ENCODE peak calls at places on chromosomes 16 and 17, in four cellular contexts. X is fibroblast of the aortic adventitia; V is CD8-positive, alpha-beta T cell; R is Caco-2. I is an unnamed sample.

GRCh38 chr17:17041018-17041521 is 1.2 kb upstream of the MPRIP start:
- DNase-seq in X (peak), V (no peak), R (peak), I (no peak)

GRCh38 chr16:31355701-31356100 is 725 bp downstream of the ITGAX start:
- DNase-seq in X (no peak), V (no peak), R (no peak), I (no peak)

GRCh38 chr16:3508736-3509135 is 7.9 kb downstream of the CLUAP1 start:
- DNase-seq in X (no peak), V (peak), R (no peak), I (no peak)

GRCh38 chr17:72597354-72598087 is 476.7 kb downstream of the SOX9 start:
- DNase-seq in X (no peak), V (no peak), R (no peak), I (peak)

GRCh38 chr17:81064746-81065475 is 30.0 kb downstream of the BAIAP2 start:
- DNase-seq in X (peak), V (no peak), R (no peak), I (no peak)

GRCh38 chr17:37026534-37026875 is 77.8 kb downstream of the AATF start:
- DNase-seq in X (no peak), V (no peak), R (no peak), I (no peak)

GRCh38 chr17:44432254-44433157 is 43.1 kb upstream of the ITGA2B start:
- DNase-seq in X (no peak), V (no peak), R (no peak), I (no peak)

GRCh38 chr16:65117701-65118448 is 4.0 kb downstream of the CDH11 start:
- DNase-seq in X (peak), V (no peak), R (peak), I (peak)

GRCh38 chr16:19886061-19886792 is 1.6 kb upstream of the GPRC5B start:
- DNase-seq in X (peak), V (peak), R (peak), I (peak)

GRCh38 chr17:2955931-2956582 is 107.3 kb downstream of the OR1D5 start:
- DNase-seq in X (no peak), V (no peak), R (no peak), I (no peak)

GRCh38 chr17:48612854-48613691 is 2.0 kb downstream of the HOXB8 start:
- DNase-seq in X (no peak), V (peak), R (peak), I (no peak)

GRCh38 chr16:57977418-57978069 is 6.6 kb upstream of the CNGB1 start:
- DNase-seq in X (no peak), V (no peak), R (peak), I (no peak)

GRCh38 chr17:47316316-47316715 is 7.4 kb upstream of the EFCAB13 start:
- DNase-seq in X (peak), V (no peak), R (no peak), I (no peak)

GRCh38 chr17:61208301-61209098 is 191.1 kb upstream of the TBX2 start:
- DNase-seq in X (peak), V (no peak), R (no peak), I (no peak)

GRCh38 chr16:51577621-51578303 is 426.7 kb upstream of the SALL1 start:
- DNase-seq in X (no peak), V (no peak), R (no peak), I (no peak)

GRCh38 chr17:46943511-46944393 is 20.8 kb downstream of the GOSR2 start:
- DNase-seq in X (peak), V (no peak), R (no peak), I (no peak)

GRCh38 chr17:58783380-58783779 is 27.7 kb downstream of the PPM1E start:
- DNase-seq in X (peak), V (no peak), R (no peak), I (no peak)

GRCh38 chr17:79960788-79961522 is 74.7 kb downstream of the TBC1D16 start:
- DNase-seq in X (no peak), V (no peak), R (no peak), I (no peak)

GRCh38 chr17:71423871-71424546 is 696.8 kb upstream of the SOX9 start:
- DNase-seq in X (no peak), V (no peak), R (no peak), I (peak)

GRCh38 chr17:13410874-13411273 is 190.9 kb downstream of the HS3ST3A1 start:
- DNase-seq in X (peak), V (no peak), R (no peak), I (no peak)

GRCh38 chr16:87461466-87461975 is 31.3 kb downstream of the ZCCHC14 start:
- DNase-seq in X (peak), V (no peak), R (peak), I (peak)

GRCh38 chr17:41026668-41027471 is at the start of gene KRTAP1-5:
- DNase-seq in X (peak), V (no peak), R (no peak), I (no peak)

GRCh38 chr17:16439867-16440351 is 24.5 kb downstream of the TRPV2 start:
- DNase-seq in X (peak), V (peak), R (no peak), I (peak)

GRCh38 chr16:585351-585750 is 4.5 kb upstream of the RAB40C start:
- DNase-seq in X (no peak), V (no peak), R (no peak), I (no peak)
- TF ChIP-seq CTCF in X (no peak), V (no peak), R (no peak), I (peak)

DNA sequence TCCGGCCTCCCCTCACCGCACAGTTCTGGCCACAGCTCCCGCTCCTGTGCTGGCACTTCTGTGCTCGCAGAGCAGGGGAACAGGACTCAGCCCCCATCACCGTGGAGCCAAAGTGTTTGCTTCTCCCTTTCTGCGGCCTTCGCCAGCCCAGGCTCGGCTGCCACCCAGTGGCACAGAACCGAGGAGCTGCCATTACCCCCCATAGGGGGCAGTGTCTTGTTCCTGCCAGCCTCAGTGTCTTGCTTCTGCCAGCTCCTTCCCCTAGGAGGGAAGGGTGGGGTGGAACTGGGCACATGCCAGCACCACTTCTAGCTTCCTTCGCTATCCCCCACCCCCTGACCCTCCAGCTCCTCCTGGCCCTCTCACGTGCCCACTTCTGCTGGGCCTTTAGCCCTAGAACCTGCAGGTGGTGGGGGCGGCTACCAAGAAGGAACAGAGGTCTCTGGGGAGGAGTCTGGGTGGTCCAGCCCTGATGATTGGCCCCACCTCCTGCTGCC is 645 bp upstream of the ELMO3 start:
- DNase-seq in X (peak), V (no peak), R (no peak), I (no peak)
- TF ChIP-seq CTCF in X (peak), V (no peak), R (peak), I (peak)

GRCh38 chr17:64056269-64057005 is 36.0 kb upstream of the ICAM2 start:
- DNase-seq in X (no peak), V (no peak), R (peak), I (peak)
- TF ChIP-seq CTCF in X (no peak), V (no peak), R (no peak), I (peak)

GRCh38 chr17:60139438-60140285 is 10.1 kb upstream of the CA4 start:
- DNase-seq in X (peak), V (peak), R (peak), I (peak)
- TF ChIP-seq CTCF in X (peak), V (peak), R (peak), I (peak)

DNA sequence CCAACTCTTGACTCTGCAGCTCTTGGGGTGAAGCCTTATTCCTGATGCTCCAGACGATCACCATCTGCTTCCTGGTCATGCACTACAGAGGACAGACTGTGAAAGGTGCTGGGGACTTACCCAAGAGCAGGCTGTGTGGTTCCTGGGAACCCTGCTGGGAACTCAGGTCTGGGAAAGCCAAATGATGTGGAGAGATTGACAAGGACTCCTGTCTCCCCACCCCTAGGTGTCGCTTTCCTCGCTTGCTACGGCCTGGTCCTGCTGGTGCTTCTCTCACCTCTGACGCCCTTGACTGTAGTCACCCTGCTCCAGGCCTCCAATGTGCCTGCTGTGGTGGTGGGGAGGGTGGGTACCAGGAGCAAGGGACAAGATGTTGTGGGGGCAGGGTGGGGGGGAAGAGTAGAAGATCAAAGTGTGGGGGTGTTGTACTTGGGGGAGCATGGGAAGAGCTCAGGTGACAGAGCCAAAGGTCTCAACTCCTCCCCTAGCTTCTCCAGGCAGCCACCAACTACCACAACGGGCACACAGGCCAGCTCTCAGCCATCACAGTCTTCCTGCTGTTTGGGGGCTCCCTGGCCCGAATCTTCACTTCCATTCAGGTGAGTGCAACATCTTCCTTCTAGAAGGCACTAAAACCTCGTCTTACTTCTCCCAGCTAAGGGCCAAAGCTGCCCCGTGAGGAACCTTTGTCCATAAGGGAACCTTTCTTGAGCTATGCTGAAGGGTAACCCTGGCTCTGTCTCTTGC is 3.0 kb downstream of the SOX15 start:
- DNase-seq in X (no peak), V (no peak), R (peak), I (no peak)
- TF ChIP-seq CTCF in X (peak), V (no peak), R (no peak), I (no peak)

DNA sequence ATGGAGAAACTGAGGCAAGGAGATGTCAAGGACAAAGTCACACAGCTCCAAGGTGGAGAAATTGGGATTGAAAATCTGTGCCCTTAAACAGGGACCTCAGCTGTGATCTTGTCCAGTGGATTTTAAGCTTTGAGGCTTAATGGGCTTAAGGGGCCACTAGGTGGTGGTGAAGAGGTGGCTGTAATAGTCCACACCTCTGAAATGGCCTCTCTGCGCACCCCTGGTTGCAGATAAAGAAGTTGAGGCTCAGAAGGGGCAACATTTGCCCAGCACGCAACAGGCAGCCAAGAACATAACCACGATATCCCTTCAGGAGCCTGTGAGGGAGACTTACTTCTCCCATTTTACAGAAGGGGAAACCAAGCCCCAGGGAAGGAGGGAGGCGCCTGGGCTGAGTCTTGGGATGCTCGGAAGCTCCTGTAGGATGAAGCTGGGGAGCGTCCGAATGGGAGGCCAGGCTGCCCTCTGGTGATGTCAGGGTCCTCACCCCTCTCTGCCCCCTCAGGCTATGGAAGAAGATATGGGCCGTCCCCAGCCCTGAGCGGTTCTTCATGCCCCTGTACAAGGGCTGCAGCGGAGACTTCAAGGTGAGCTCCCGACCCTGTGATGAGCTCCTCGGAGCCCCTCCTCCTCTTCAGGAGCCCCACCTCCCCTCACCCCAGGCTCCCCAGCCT is 43.7 kb downstream of the IL21R start:
- DNase-seq in X (no peak), V (no peak), R (no peak), I (no peak)
- TF ChIP-seq CTCF in X (no peak), V (no peak), R (no peak), I (no peak)